ENCODE peak calls at places on chromosomes 1 and 21, in four cellular contexts. U is AG10803, X is hepatocyte, O is mammary epithelial cell. W is an unnamed sample.

GRCh38 chr1:28507247-28507645 is 1.4 kb downstream of the RCC1 start:
- DNase-seq in U (no peak), X (no peak), O (no peak), W (no peak)

GRCh38 chr1:51354417-51354816 is 24.1 kb upstream of the TTC39A start:
- DNase-seq in U (no peak), X (no peak), O (no peak), W (no peak)

GRCh38 chr1:48953617-48954016 is 176.9 kb upstream of the BEND5 start:
- DNase-seq in U (no peak), X (no peak), O (no peak), W (no peak)

GRCh38 chr21:44024895-44025353 is 12.8 kb downstream of the TRAPPC10 start:
- DNase-seq in U (peak; percentile 73), X (peak; percentile 32), O (peak; percentile 12), W (peak; percentile 71)

GRCh38 chr1:43994071-43994470 is 2.7 kb downstream of the CCDC24 start:
- DNase-seq in U (no peak), X (no peak), O (peak; percentile 79), W (no peak)

GRCh38 chr1:234980657-234981396 is 147.8 kb downstream of the TOMM20 start:
- DNase-seq in U (peak; percentile 97), X (peak; percentile 66), O (peak; percentile 91), W (peak; percentile 91)

GRCh38 chr1:202659974-202660373 is 50.3 kb downstream of the SYT2 start:
- DNase-seq in U (no peak), X (no peak), O (no peak), W (no peak)

GRCh38 chr21:37467082-37467481 is 100.5 kb downstream of the DYRK1A start:
- DNase-seq in U (no peak), X (no peak), O (no peak), W (no peak)

DNA sequence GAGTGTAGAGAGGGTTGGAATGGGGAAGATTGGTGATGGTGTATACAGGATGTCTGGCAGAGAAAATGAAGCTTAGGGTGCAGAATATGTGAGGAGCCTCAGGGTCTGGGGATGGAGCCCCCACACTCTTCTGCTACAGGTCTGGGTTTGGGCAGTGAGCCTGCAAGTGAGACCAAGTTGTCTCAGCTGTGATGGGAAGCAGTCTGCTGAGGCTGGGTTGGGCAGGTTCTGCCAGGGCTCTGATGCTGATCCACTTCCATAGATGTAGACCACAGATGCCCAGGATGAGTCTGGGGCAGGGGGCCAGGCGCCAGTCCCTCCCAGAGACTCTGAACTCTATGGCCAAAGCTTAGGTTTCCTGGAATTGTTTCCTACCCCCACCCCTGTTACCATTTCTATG is 516.9 kb downstream of the PTPRU start:
- DNase-seq in U (no peak), X (no peak), O (no peak), W (no peak)
- H3K4me3 ChIP-seq in U (no peak overlapping the region), X (no peak overlapping the region), O (no peak overlapping the region), W (no peak overlapping the region)

GRCh38 chr1:111666828-111667227 is 47.2 kb downstream of the RAP1A start:
- DNase-seq in U (peak; percentile 22), X (no peak), O (no peak), W (no peak)
- H3K4me3 ChIP-seq in U (no peak overlapping the region), X (no peak overlapping the region), O (no peak overlapping the region), W (no peak overlapping the region)

DNA sequence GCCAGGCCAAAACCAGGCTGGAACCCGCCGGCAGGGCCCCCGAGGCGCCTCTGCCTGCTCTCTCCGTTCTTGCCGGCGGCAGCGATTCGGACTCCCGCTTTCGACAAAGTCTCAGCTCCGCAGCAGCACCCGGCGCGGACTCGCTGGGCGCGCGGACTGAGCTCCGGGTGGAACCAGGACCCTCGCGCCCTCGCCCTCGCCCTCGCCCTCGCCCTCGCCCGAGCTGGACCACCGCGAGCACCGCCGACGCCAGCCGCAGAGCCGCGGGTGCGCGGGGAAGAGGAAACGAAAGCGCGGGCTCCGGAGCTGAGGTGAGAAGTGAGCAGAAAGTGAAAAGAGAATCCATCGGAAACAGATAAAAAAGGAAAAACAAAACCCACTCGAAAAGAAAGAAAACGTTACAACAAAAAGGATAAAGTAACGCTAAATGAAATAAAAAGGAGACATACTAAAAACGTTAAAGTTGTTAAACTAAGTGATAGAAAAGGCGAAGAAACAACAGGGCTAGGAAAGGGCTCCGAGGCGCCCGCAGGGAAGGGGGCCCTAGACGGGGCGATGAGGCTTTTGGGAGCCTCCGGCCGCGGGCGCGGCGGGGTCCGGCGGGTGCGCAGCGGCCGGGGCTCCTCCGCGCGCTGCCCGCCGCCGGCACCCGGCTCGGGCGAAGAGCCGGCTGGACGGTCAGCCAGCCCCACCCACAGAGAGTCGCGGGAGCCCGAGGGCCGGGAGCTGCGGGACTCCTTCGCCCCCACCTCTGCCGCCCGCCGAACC is 64.8 kb downstream of the MEF2D start:
- DNase-seq in U (no peak), X (no peak), O (no peak), W (no peak)
- H3K4me3 ChIP-seq in U (peak overlapping the region; percentile 22), X (peak overlapping the region; percentile 7), O (no peak overlapping the region), W (peak overlapping the region; percentile 46)

GRCh38 chr1:89918794-89919155 is 76.1 kb upstream of the ZNF326 start:
- DNase-seq in U (no peak), X (no peak), O (peak; percentile 21), W (no peak)

GRCh38 chr1:89918127-89918793 is 76.7 kb upstream of the ZNF326 start:
- DNase-seq in U (peak; percentile 67), X (no peak), O (peak; percentile 57), W (no peak)

GRCh38 chr1:89922911-89923310 is 72.0 kb upstream of the ZNF326 start:
- DNase-seq in U (no peak), X (no peak), O (no peak), W (no peak)

GRCh38 chr1:89917353-89917752 is 77.6 kb upstream of the ZNF326 start:
- DNase-seq in U (no peak), X (no peak), O (no peak), W (no peak)

GRCh38 chr1:89919174-89919573 is 75.7 kb upstream of the ZNF326 start:
- DNase-seq in U (no peak), X (no peak), O (no peak), W (no peak)
- H3K4me3 ChIP-seq in U (no peak overlapping the region), X (no peak overlapping the region), O (no peak overlapping the region), W (no peak overlapping the region)

GRCh38 chr1:166972827-166973226 is 2.5 kb downstream of the ILDR2 start:
- DNase-seq in U (no peak), X (no peak), O (no peak), W (no peak)
- H3K4me3 ChIP-seq in U (no peak overlapping the region), X (no peak overlapping the region), O (no peak overlapping the region), W (no peak overlapping the region)

DNA sequence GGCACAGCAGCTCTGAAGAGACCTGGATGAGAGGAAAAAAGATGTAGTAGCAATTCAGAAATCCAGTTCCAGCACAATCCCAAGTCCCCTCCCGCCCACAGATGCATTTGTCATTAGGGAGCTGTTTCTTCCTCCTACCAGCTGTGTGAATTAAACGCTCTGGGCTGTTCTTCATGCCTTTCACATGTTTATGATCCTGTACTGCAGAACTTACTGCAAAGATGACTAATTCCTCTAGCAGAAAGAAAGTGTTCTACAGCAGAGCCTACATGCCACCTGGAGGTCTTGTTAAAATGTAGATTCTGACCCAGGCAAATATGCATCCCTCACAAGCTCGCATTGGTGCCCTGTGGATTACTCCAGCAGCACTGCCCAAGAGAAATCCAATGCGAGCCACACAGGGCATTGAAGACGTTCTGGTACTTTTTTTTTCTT is 6.5 kb downstream of the ENO1 start:
- DNase-seq in U (no peak), X (no peak), O (no peak), W (no peak)
- H3K4me3 ChIP-seq in U (no peak overlapping the region), X (no peak overlapping the region), O (peak overlapping the region; percentile 8), W (no peak overlapping the region)

GRCh38 chr1:86194491-86195034 is 38.0 kb upstream of the COL24A1 start:
- DNase-seq in U (no peak), X (no peak), O (no peak), W (no peak)
- H3K4me3 ChIP-seq in U (no peak overlapping the region), X (no peak overlapping the region), O (no peak overlapping the region), W (no peak overlapping the region)

GRCh38 chr1:16151200-16151708 is 4.6 kb downstream of the EPHA2 start:
- DNase-seq in U (peak; percentile 51), X (no peak), O (no peak), W (no peak)

GRCh38 chr1:16152521-16153087 is 3.3 kb downstream of the EPHA2 start:
- DNase-seq in U (peak; percentile 62), X (peak; percentile 53), O (no peak), W (no peak)

GRCh38 chr1:16153110-16153998 is 2.5 kb downstream of the EPHA2 start:
- DNase-seq in U (no peak), X (no peak), O (no peak), W (no peak)

GRCh38 chr1:16150508-16150907 is 5.4 kb downstream of the EPHA2 start:
- DNase-seq in U (no peak), X (no peak), O (no peak), W (no peak)

DNA sequence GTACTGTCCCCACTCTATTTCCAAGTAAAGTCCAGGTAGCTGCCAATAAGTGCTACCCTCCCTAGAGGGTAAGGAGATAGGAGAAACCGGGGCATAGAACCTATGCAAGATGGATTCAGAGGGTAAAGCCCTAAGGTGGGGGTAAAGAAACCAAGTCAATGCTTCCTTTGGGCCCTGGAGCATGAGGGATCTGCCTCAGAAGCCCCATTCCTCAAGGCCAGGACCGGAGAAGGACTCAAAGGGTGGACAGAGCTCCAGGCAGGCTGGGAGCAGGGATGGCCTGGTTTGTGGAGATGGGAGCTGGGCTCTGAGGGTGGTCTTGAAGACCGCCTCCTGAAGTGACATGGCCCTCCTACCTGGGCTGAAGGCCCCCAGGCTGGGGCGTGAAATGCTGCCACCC is 3.9 kb downstream of the EPHA2 start:
- DNase-seq in U (no peak), X (no peak), O (no peak), W (no peak)
- H3K4me3 ChIP-seq in U (no peak overlapping the region), X (no peak overlapping the region), O (peak overlapping the region; percentile 97), W (peak overlapping the region; percentile 90)

GRCh38 chr1:30756545-30757195 is 904 bp downstream of the LAPTM5 start:
- DNase-seq in U (peak; percentile 92), X (no peak), O (peak; percentile 91), W (peak; percentile 74)

GRCh38 chr1:30758785-30759380 is 1.3 kb upstream of the LAPTM5 start:
- DNase-seq in U (peak; percentile 58), X (no peak), O (peak; percentile 20), W (no peak)

GRCh38 chr1:30757976-30758688 is 558 bp upstream of the LAPTM5 start:
- DNase-seq in U (no peak), X (no peak), O (no peak), W (no peak)

GRCh38 chr1:30756206-30756544 is 1.4 kb downstream of the LAPTM5 start:
- DNase-seq in U (no peak), X (no peak), O (no peak), W (no peak)

GRCh38 chr1:30757196-30757949 is at the start of gene LAPTM5:
- DNase-seq in U (peak; percentile 79), X (no peak), O (no peak), W (no peak)
- H3K4me3 ChIP-seq in U (no peak within 1 kb of the TSS), X (no peak within 1 kb of the TSS), O (no peak within 1 kb of the TSS), W (peak within 1 kb of the TSS; percentile 39)

W was measured in ascending aorta.